ENCODE peak calls at places on chromosomes 6 and 20, in eight cellular contexts. G is foreskin fibroblast; A is heart right ventricle; E is CD8-positive, alpha-beta T cell; U is upper lobe of right lung; R is stomach; H is AG04450; J is Caco-2. F is an unnamed sample.

GRCh38 chr6:113855500-113856010 is 1.6 kb upstream of the MARCKS start:
- DNase-seq in G (peak; percentile 21), A (no peak), E (no peak), U (no peak), R (no peak), H (no peak), J (peak; percentile 39), F (peak; percentile 62)

GRCh38 chr6:133241901-133242760 is 974 bp downstream of the EYA4 start:
- DNase-seq in G (no peak), A (peak; percentile 4), E (no peak), U (no peak), R (no peak), H (no peak), J (no peak), F (no peak)

GRCh38 chr6:13004610-13005009 is 288.0 kb downstream of the PHACTR1 start:
- DNase-seq in G (no peak), A (no peak), E (no peak), U (no peak), R (no peak), H (no peak), J (no peak), F (no peak)

GRCh38 chr6:78523622-78524021 is 343.7 kb upstream of the IRAK1BP1 start:
- DNase-seq in G (no peak), A (no peak), E (no peak), U (no peak), R (no peak), H (no peak), J (no peak), F (no peak)

GRCh38 chr6:6788394-6789020 is 200.0 kb downstream of the LY86 start:
- DNase-seq in G (no peak), A (no peak), E (no peak), U (no peak), R (peak; percentile 27), H (no peak), J (no peak), F (peak; percentile 63)

GRCh38 chr6:163937071-163937470 is 522.6 kb downstream of the QKI start:
- DNase-seq in G (no peak), A (no peak), E (no peak), U (no peak), R (no peak), H (no peak), J (no peak), F (no peak)

GRCh38 chr6:140052757-140053729 is 678.6 kb upstream of the CITED2 start:
- DNase-seq in G (no peak), A (no peak), E (no peak), U (no peak), R (no peak), H (no peak), J (no peak), F (no peak)

GRCh38 chr6:123945386-123945785 is 141.7 kb downstream of the NKAIN2 start:
- DNase-seq in G (no peak), A (no peak), E (no peak), U (no peak), R (no peak), H (no peak), J (no peak), F (no peak)

GRCh38 chr6:34317882-34318491 is 69.2 kb upstream of the SMIM29 start:
- DNase-seq in G (no peak), A (no peak), E (no peak), U (no peak), R (no peak), H (no peak), J (no peak), F (no peak)

GRCh38 chr6:31378062-31378720 is 21.2 kb upstream of the HLA-B start:
- DNase-seq in G (no peak), A (no peak), E (no peak), U (no peak), R (no peak), H (no peak), J (no peak), F (peak; percentile 92)

GRCh38 chr6:5507056-5507722 is 245.9 kb downstream of the FARS2 start:
- DNase-seq in G (no peak), A (no peak), E (no peak), U (no peak), R (no peak), H (no peak), J (no peak), F (peak; percentile 25)

GRCh38 chr20:35506872-35507638 is 22.4 kb downstream of the C20orf173 start:
- DNase-seq in G (no peak), A (no peak), E (no peak), U (no peak), R (no peak), H (no peak), J (no peak), F (no peak)

GRCh38 chr6:54935739-54936138 is 89.2 kb downstream of the FAM83B start:
- DNase-seq in G (peak; percentile 53), A (no peak), E (no peak), U (no peak), R (no peak), H (peak; percentile 13), J (no peak), F (no peak)

GRCh38 chr6:106098383-106099234 is 12.5 kb downstream of the PRDM1 start:
- DNase-seq in G (peak; percentile 75), A (peak; percentile 50), E (peak; percentile 63), U (no peak), R (peak; percentile 73), H (no peak), J (peak; percentile 38), F (peak; percentile 78)

GRCh38 chr6:53910834-53911233 is 116.0 kb downstream of the LRRC1 start:
- DNase-seq in G (no peak), A (no peak), E (no peak), U (no peak), R (no peak), H (no peak), J (no peak), F (no peak)

GRCh38 chr6:26312096-26312463 is 52.9 kb upstream of the BTN3A2 start:
- DNase-seq in G (no peak), A (no peak), E (no peak), U (no peak), R (no peak), H (no peak), J (no peak), F (no peak)

GRCh38 chr6:16824804-16825777 is 63.8 kb upstream of the ATXN1 start:
- DNase-seq in G (no peak), A (no peak), E (no peak), U (no peak), R (no peak), H (no peak), J (no peak), F (no peak)

GRCh38 chr20:16241911-16242310 is 331.3 kb downstream of the KIF16B start:
- DNase-seq in G (no peak), A (no peak), E (no peak), U (no peak), R (no peak), H (no peak), J (no peak), F (no peak)

GRCh38 chr20:44724423-44725091 is 9.4 kb downstream of the CCN5 start:
- DNase-seq in G (no peak), A (no peak), E (no peak), U (no peak), R (no peak), H (no peak), J (no peak), F (no peak)
- H3K4me3 ChIP-seq in G (no peak overlapping the region), A (no peak overlapping the region), E (no peak overlapping the region), U (no peak overlapping the region), R (no peak overlapping the region), H (no peak overlapping the region), J (no peak overlapping the region), F (no peak overlapping the region)

GRCh38 chr6:108556250-108556649 is 4.5 kb upstream of the FOXO3 start:
- DNase-seq in G (no peak), A (no peak), E (no peak), U (no peak), R (no peak), H (no peak), J (no peak), F (no peak)
- H3K4me3 ChIP-seq in G (no peak overlapping the region), A (no peak overlapping the region), E (no peak overlapping the region), U (no peak overlapping the region), R (no peak overlapping the region), H (no peak overlapping the region), J (no peak overlapping the region), F (no peak overlapping the region)

GRCh38 chr6:37174515-37175331 is 4.8 kb downstream of the PIM1 start:
- DNase-seq in G (no peak), A (no peak), E (no peak), U (no peak), R (no peak), H (no peak), J (no peak), F (no peak)
- H3K4me3 ChIP-seq in G (no peak overlapping the region), A (no peak overlapping the region), E (peak overlapping the region; percentile 97), U (peak overlapping the region; percentile 69), R (peak overlapping the region; percentile 83), H (peak overlapping the region; percentile 5), J (no peak overlapping the region), F (no peak overlapping the region)

GRCh38 chr20:59438201-59438600 is 137.8 kb downstream of the EDN3 start:
- DNase-seq in G (no peak), A (no peak), E (no peak), U (no peak), R (no peak), H (no peak), J (peak; percentile 70), F (no peak)
- H3K4me3 ChIP-seq in G (no peak overlapping the region), A (no peak overlapping the region), E (no peak overlapping the region), U (no peak overlapping the region), R (no peak overlapping the region), H (no peak overlapping the region), J (no peak overlapping the region), F (no peak overlapping the region)

GRCh38 chr20:62929051-62929538 is 2.8 kb upstream of the DIDO1 start:
- DNase-seq in G (peak; percentile 58), A (peak; percentile 58), E (peak; percentile 60), U (peak; percentile 87), R (peak; percentile 73), H (no peak), J (peak; percentile 49), F (peak; percentile 83)
- H3K4me3 ChIP-seq in G (peak overlapping the region; percentile 51), A (peak overlapping the region; percentile 38), E (peak overlapping the region; percentile 71), U (peak overlapping the region; percentile 62), R (peak overlapping the region; percentile 91), H (peak overlapping the region; percentile 59), J (no peak overlapping the region), F (peak overlapping the region; percentile 56)